ENCODE peak calls at places on chromosomes 11 and 22, in eight cellular contexts. S is OCI-LY7, W is osteoblast, B is astrocyte, H is fibroblast of lung, A is DND-41, I is HCT116, Q is IMR-90. J is an unnamed sample.
A peak's percentile ranks its signal among the peaks of the same experiment; 100 is the strongest.

GRCh38 chr11:70200212-70200844 is 2.8 kb upstream of the FADD start:
- DNase-seq in S (no peak), W (peak; percentile 52), I (no peak), B (no peak), Q (no peak), A (no peak), H (peak; percentile 15), J (peak; percentile 37)

GRCh38 chr11:86220654-86221053 is 23.9 kb upstream of the EED start:
- DNase-seq in H (no peak), I (no peak), Q (no peak), B (no peak), W (no peak), A (no peak), S (no peak), J (no peak)

GRCh38 chr11:44811841-44812448 is 85.2 kb downstream of the TSPAN18 start:
- DNase-seq in S (no peak), W (no peak), B (peak; percentile 10), Q (no peak), I (no peak), H (peak; percentile 21), A (no peak), J (no peak)

GRCh38 chr11:640021-640706 is 3.1 kb downstream of the DRD4 start:
- DNase-seq in A (no peak), Q (no peak), S (no peak), I (no peak), W (peak; percentile 71), B (no peak), H (no peak), J (no peak)

GRCh38 chr22:25144522-25144921 is 55.1 kb upstream of the CRYBB3 start:
- DNase-seq in I (no peak), A (no peak), H (no peak), W (no peak), S (no peak), Q (no peak), B (no peak), J (no peak)

GRCh38 chr22:39645532-39645931 is 75.0 kb downstream of the CACNA1I start:
- DNase-seq in Q (no peak), H (no peak), B (no peak), A (no peak), S (no peak), W (no peak), I (no peak), J (no peak)

GRCh38 chr11:125224391-125225015 is 60.0 kb downstream of the PKNOX2 start:
- DNase-seq in I (peak; percentile 8), B (no peak), S (no peak), A (no peak), Q (peak; percentile 23), H (peak; percentile 14), W (peak; percentile 87), J (peak; percentile 45)

GRCh38 chr11:69172674-69173073 is 16.9 kb downstream of the SMIM38 start:
- DNase-seq in H (no peak), B (no peak), W (peak; percentile 83), I (peak; percentile 19), S (peak; percentile 7), A (no peak), Q (peak; percentile 22), J (peak; percentile 28)

GRCh38 chr11:23554002-23554401 is 693.7 kb upstream of the CCDC179 start:
- DNase-seq in W (no peak), S (no peak), A (no peak), Q (no peak), B (no peak), I (no peak), H (no peak), J (peak; percentile 37)

GRCh38 chr11:134438533-134438932 is 26.5 kb upstream of the B3GAT1 start:
- DNase-seq in B (no peak), S (no peak), Q (no peak), A (no peak), I (no peak), H (no peak), W (peak; percentile 37), J (no peak)

GRCh38 chr22:24091551-24092420 is 80.7 kb downstream of the CABIN1 start:
- DNase-seq in B (no peak), H (no peak), I (no peak), S (no peak), W (peak; percentile 64), A (no peak), Q (no peak), J (no peak)

GRCh38 chr11:334264-335033 is 13.8 kb upstream of the IFITM3 start:
- DNase-seq in I (no peak), B (peak; percentile 45), Q (no peak), A (no peak), W (no peak), H (peak; percentile 55), S (no peak), J (no peak)

GRCh38 chr22:36009085-36009484 is 19.5 kb downstream of the RBFOX2 start:
- DNase-seq in H (peak; percentile 79), Q (peak; percentile 63), I (no peak), S (peak; percentile 52), W (no peak), A (no peak), B (peak; percentile 74), J (no peak)

GRCh38 chr11:67437082-67437821 is at the start of gene PTPRCAP:
- DNase-seq in S (peak; percentile 89), W (no peak), A (peak; percentile 94), B (no peak), Q (no peak), H (no peak), I (no peak), J (no peak)

GRCh38 chr11:47566166-47566546 is 757 bp downstream of the PTPMT1 start:
- DNase-seq in Q (no peak), W (no peak), H (no peak), B (no peak), S (no peak), I (no peak), A (peak; percentile 19), J (peak; percentile 25)

GRCh38 chr11:114059984-114060401 is 482 bp downstream of the ZBTB16 start:
- DNase-seq in H (no peak), S (no peak), I (no peak), W (no peak), B (no peak), A (no peak), Q (no peak), J (no peak)

DNA sequence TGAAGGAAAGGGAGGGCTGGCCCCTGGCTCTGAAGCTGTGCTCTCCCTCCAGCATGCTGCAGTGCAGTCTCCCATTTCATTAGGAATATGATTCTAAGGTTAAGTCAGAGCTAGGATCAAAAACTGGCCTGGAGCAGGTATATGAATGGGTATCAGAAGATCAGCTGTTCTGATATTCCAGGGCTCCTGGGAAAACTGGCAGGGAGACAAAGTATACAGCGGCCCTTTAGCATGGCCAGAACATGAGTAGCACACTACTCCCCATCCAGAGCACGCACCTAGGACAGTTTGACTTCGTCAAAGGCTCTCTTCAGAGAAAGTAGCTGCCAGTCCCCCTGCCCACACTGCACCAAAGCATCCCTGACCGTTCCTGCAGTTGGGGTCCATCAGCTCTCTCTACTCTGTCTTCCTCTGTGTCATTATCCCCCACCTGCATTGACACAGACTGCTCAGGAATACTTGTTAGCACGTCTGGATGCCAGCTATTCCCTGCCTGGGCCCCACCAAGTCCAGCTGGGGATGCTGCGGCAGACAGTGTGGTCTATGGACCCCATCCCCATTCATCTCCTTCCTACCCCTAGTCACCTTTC is 4.0 kb upstream of the FCHSD2 start:
- DNase-seq in S (no peak), B (no peak), A (no peak), W (no peak), I (no peak), Q (no peak), H (no peak), J (no peak)
- H3K4me2 ChIP-seq in S (peak overlapping the region; percentile 40), B (no peak overlapping the region), A (no peak overlapping the region), W (no peak overlapping the region), I (no peak overlapping the region), Q (no peak overlapping the region), H (no peak overlapping the region), J (no peak overlapping the region)

GRCh38 chr22:50206599-50206998 is 5.8 kb downstream of the SELENOO start:
- DNase-seq in S (peak; percentile 24), A (peak; percentile 33), W (peak; percentile 95), I (no peak), Q (peak; percentile 26), B (no peak), H (peak; percentile 35), J (no peak)

GRCh38 chr22:50208939-50209892 is 8.4 kb downstream of the SELENOO start:
- DNase-seq in Q (no peak), I (no peak), S (no peak), H (no peak), A (no peak), B (no peak), W (peak; percentile 84), J (no peak)

GRCh38 chr22:50207383-50208031 is 6.7 kb downstream of the SELENOO start:
- DNase-seq in H (no peak), S (peak; percentile 41), I (no peak), B (no peak), A (no peak), W (peak; percentile 92), Q (no peak), J (no peak)

GRCh38 chr22:50209893-50210292 is 9.1 kb downstream of the SELENOO start:
- DNase-seq in B (no peak), I (no peak), A (peak; percentile 71), H (peak; percentile 31), Q (peak; percentile 57), W (peak; percentile 99), S (peak; percentile 78), J (peak; percentile 66)

DNA sequence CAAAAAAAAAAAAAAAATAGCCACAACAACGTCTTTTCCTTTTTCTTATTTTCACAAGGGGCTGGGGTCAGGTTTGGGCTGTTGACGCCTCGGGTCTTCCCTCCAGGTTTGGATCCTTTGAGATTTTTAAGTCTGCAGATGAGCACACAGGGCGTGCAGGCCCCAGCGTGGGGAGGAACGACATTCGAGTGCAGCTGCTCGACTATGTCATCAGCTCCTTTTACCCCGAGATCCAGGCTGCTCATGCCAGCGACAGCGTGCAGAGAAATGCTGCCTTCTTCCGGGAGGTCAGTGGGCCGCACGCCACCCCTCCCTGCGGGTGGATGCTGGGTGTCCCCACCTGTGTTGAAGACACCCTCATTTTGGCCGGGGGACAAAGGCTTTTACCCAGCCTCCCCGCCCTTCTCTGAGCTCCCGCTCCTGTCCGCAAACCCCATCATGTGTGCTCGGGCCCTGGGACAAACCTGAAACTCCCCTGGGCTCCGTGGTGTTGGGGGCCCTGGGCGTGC is 7.7 kb downstream of the SELENOO start:
- DNase-seq in B (no peak), A (no peak), S (no peak), Q (no peak), H (no peak), W (no peak), I (no peak), J (no peak)
- H4K20me1 ChIP-seq in B (peaks cover 84% of the 10 kb centered on the region), A (peaks cover 58% of the 10 kb centered on the region), S (no peaks in the 10 kb centered on the region), Q (peaks cover 48% of the 10 kb centered on the region), H (no peaks in the 10 kb centered on the region), W (peaks cover 41% of the 10 kb centered on the region), I (no peaks in the 10 kb centered on the region), J (no peaks in the 10 kb centered on the region)

GRCh38 chr11:36507824-36508489 is 2.1 kb downstream of the TRAF6 start:
- DNase-seq in S (no peak), H (no peak), Q (no peak), B (no peak), A (no peak), W (no peak), I (no peak), J (no peak)
- H3K4me2 ChIP-seq in S (peak overlapping the region; percentile 69), H (peak overlapping the region; percentile 87), Q (peak overlapping the region; percentile 74), B (peak overlapping the region; percentile 91), A (peak overlapping the region; percentile 78), W (peak overlapping the region; percentile 90), I (peak overlapping the region; percentile 74), J (peak overlapping the region; percentile 94)

DNA sequence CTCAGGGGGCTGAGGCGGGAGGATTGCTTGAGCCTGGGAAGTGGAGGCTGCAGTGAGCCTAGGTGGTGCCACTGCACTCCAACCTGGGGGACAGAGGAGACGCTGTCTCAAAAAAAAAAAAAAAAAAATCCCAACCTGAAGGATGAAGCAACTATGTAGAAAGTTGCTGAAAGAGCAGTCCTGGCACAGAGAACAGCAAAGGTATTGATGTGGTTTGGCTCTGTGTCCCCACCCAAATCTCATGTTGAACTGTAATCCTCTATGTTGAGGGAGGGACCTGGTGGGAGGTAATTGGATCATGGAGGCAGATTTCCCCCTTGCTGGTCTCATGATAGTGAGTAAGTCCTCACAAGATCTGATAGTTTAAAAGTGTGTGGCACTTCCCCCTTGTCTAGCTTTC is 10.8 kb upstream of the SERPING1 start:
- DNase-seq in I (no peak), B (no peak), H (no peak), S (no peak), W (no peak), A (peak; percentile 25), Q (no peak), J (no peak)
- H4K20me1 ChIP-seq in I (no peaks in the 10 kb centered on the region), B (no peaks in the 10 kb centered on the region), H (no peaks in the 10 kb centered on the region), S (no peaks in the 10 kb centered on the region), W (no peaks in the 10 kb centered on the region), A (no peaks in the 10 kb centered on the region), Q (no peaks in the 10 kb centered on the region), J (no peaks in the 10 kb centered on the region)